ENCODE peak calls at places on chromosomes 1 and 21, in four cellular contexts. L is IMR-90, W is psoas muscle, C is PC-3. F is an unnamed sample.

GRCh38 chr1:100482748-100483147 is 55.2 kb upstream of the GPR88 start:
- DNase-seq in L (no peak), W (no peak), C (no peak), F (no peak)

GRCh38 chr1:172277277-172277676 is 143.2 kb upstream of the C1orf105 start:
- DNase-seq in L (peak), W (no peak), C (no peak), F (no peak)

GRCh38 chr1:80594013-80594412 is 1206.7 kb upstream of the ADGRL2 start:
- DNase-seq in L (no peak), W (no peak), C (peak), F (no peak)

GRCh38 chr1:67713071-67713806 is 28.2 kb downstream of the GADD45A start:
- DNase-seq in L (peak), W (no peak), C (peak), F (peak)

GRCh38 chr1:203929741-203930309 is 68.4 kb downstream of the SNRPE start:
- DNase-seq in L (no peak), W (no peak), C (no peak), F (no peak)

GRCh38 chr1:201468501-201468843 is 516 bp downstream of the PHLDA3 start:
- DNase-seq in L (no peak), W (peak), C (peak), F (no peak)

GRCh38 chr1:25347556-25347955 is 9.4 kb downstream of the TMEM50A start:
- DNase-seq in L (no peak), W (no peak), C (no peak), F (no peak)

GRCh38 chr1:17661546-17662157 is 93.5 kb upstream of the ACTL8 start:
- DNase-seq in L (peak), W (peak), C (peak), F (peak)

GRCh38 chr1:239633432-239633831 is 247.1 kb downstream of the CHRM3 start:
- DNase-seq in L (no peak), W (no peak), C (no peak), F (no peak)

GRCh38 chr21:45253180-45253579 is 34.5 kb downstream of the POFUT2 start:
- DNase-seq in L (peak), W (no peak), C (peak), F (no peak)

GRCh38 chr1:46181343-46182260 is 5.3 kb upstream of the P3R3URF start:
- DNase-seq in L (peak), W (no peak), C (peak), F (peak)

GRCh38 chr1:116508984-116509980 is 61.5 kb downstream of the CD58 start:
- DNase-seq in L (peak), W (no peak), C (peak), F (peak)

GRCh38 chr1:26498894-26499293 is 26.7 kb downstream of the HMGN2 start:
- DNase-seq in L (no peak), W (no peak), C (no peak), F (no peak)

GRCh38 chr1:26496881-26497280 is 24.6 kb downstream of the HMGN2 start:
- DNase-seq in L (peak), W (no peak), C (no peak), F (peak)

GRCh38 chr1:26500488-26501175 is 28.4 kb downstream of the HMGN2 start:
- DNase-seq in L (peak), W (peak), C (peak), F (peak)
- TF ChIP-seq CTCF in L (no peak), W (no peak), C (peak), F (no peak)

GRCh38 chr1:62012821-62013220 is 181.8 kb upstream of the L1TD1 start:
- DNase-seq in L (no peak), W (peak), C (no peak), F (no peak)
- H3K4me3 ChIP-seq in L (no peak), W (peak), C (no peak), F (no peak)

DNA sequence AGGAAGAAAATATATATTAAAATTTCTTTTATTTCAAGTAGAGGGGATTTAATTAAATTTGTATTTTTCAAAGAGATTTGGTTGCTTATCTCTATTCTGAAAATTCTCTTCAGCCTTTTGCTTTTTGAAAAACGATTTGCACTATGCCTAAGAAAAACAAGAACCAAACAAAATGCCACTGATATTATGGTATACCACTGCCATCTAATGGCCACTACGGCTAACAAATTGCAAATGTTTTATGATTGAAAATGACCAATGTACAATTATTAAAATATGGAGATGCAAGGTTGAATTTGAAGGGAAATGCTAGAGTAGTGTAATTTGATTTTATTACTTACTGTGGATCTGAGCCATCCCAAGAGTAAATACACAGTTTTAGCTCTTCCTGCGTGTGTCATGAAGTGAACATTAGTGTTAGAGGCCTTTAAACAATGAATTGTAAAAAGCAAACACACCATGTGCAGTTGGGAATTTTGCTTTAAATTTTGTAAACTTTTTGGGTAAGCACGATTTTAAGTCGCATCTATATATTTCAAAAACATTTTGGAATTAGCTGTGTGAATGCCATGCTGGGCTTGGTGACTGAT is 137.4 kb upstream of the USP25 start:
- DNase-seq in L (peak), W (no peak), C (peak), F (no peak)
- TF ChIP-seq CTCF in L (peak), W (peak), C (peak), F (peak)

DNA sequence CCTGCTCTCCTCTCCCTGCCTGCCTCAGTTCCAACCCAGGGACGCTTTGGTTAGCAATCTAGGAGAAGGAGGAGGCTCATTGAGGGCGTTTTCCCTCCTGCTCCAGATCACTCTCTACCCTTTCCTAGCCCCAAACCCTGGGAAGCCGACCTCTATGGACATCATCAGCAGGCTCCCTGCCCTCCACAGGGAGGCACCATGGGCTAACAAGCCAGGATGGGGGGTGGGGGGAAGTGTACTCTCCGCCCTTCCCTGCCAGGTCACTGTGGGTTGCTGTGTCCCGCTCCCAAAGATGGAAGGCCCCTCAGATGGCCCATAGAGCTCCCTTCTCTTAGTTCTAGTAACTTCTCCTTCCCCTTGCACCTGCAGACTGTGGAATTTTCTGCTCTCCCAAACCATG is 35.7 kb downstream of the KCND3 start:
- DNase-seq in L (no peak), W (no peak), C (no peak), F (no peak)
- H3K4me3 ChIP-seq in L (no peak), W (no peak), C (no peak), F (no peak)